ENCODE peak calls at places on chromosome 10, in five cellular contexts. O is fibroblast of lung, A is HL-60, W is cardiac fibroblast, B is bronchial epithelial cell. L is an unnamed sample.

GRCh38 chr10:117609095-117609821 is 66.7 kb downstream of the EMX2 start:
- DNase-seq in W (peak), B (peak), O (no peak), A (no peak), L (peak)

GRCh38 chr10:34299105-34299611 is 515.9 kb downstream of the PARD3 start:
- DNase-seq in B (peak), O (peak), A (no peak), W (peak), L (peak)

GRCh38 chr10:24417053-24417452 is 208.1 kb downstream of the KIAA1217 start:
- DNase-seq in W (no peak), B (no peak), O (no peak), A (no peak), L (no peak)

GRCh38 chr10:73553316-73553715 is 37.8 kb downstream of the USP54 start:
- DNase-seq in O (no peak), B (no peak), W (no peak), A (no peak), L (no peak)

GRCh38 chr10:117441812-117442443 is 66.7 kb upstream of the PDZD8 start:
- DNase-seq in B (peak), A (no peak), W (peak), O (no peak), L (peak)

GRCh38 chr10:87942884-87943527 is 79.6 kb downstream of the PTEN start:
- DNase-seq in O (no peak), B (peak), A (no peak), W (no peak), L (peak)

GRCh38 chr10:94430705-94431104 is 28.4 kb downstream of the TBC1D12 start:
- DNase-seq in A (no peak), O (peak), B (no peak), W (peak), L (no peak)

GRCh38 chr10:27679369-27679897 is 66.2 kb downstream of the MKX start:
- DNase-seq in O (no peak), W (no peak), B (no peak), A (no peak), L (no peak)

GRCh38 chr10:125538947-125539649 is 143.9 kb downstream of the TEX36 start:
- DNase-seq in W (no peak), O (no peak), A (no peak), B (no peak), L (no peak)

GRCh38 chr10:30917790-30918189 is 113.9 kb downstream of the ZNF438 start:
- DNase-seq in W (peak), O (peak), B (no peak), A (no peak), L (no peak)

GRCh38 chr10:89352802-89353201 is 25.0 kb downstream of the IFIT3 start:
- DNase-seq in O (no peak), W (peak), A (no peak), B (no peak), L (no peak)

GRCh38 chr10:62459072-62459471 is 84.9 kb downstream of the ZNF365 start:
- DNase-seq in O (peak), A (no peak), B (no peak), W (peak), L (no peak)

GRCh38 chr10:104331208-104331838 is 6.9 kb downstream of the ITPRIP start:
- DNase-seq in A (no peak), B (peak), W (peak), O (peak), L (peak)

GRCh38 chr10:12308102-12308501 is 41.2 kb upstream of the CAMK1D start:
- DNase-seq in B (no peak), W (no peak), O (no peak), A (no peak), L (no peak)

GRCh38 chr10:71748671-71749191 is 24.6 kb downstream of the VSIR start:
- DNase-seq in W (no peak), A (peak), O (no peak), B (no peak), L (no peak)

GRCh38 chr10:78763651-78764395 is 304.9 kb upstream of the ZMIZ1 start:
- DNase-seq in W (no peak), A (no peak), B (no peak), O (peak), L (peak)

GRCh38 chr10:48332166-48332870 is 25.8 kb downstream of the MAPK8 start:
- DNase-seq in A (no peak), W (no peak), B (no peak), O (no peak), L (peak)

GRCh38 chr10:98202378-98202777 is 65.6 kb downstream of the LOXL4 start:
- DNase-seq in O (no peak), W (no peak), B (no peak), A (no peak), L (no peak)

GRCh38 chr10:126479280-126479679 is 91.0 kb upstream of the ADAM12 start:
- DNase-seq in O (no peak), W (no peak), B (no peak), A (no peak), L (no peak)

GRCh38 chr10:118106426-118106825 is 59.7 kb upstream of the RAB11FIP2 start:
- DNase-seq in W (peak), B (peak), A (no peak), O (peak), L (peak)

GRCh38 chr10:49360271-49361177 is 35.4 kb downstream of the DRGX start:
- DNase-seq in W (no peak), B (no peak), A (peak), O (no peak), L (no peak)

GRCh38 chr10:96271017-96271815 is at the start of gene BLNK:
- DNase-seq in B (peak), A (peak), O (peak), W (no peak), L (peak)

GRCh38 chr10:72509951-72510350 is 115.9 kb downstream of the MICU1 start:
- DNase-seq in B (no peak), O (no peak), A (peak), W (no peak), L (no peak)

GRCh38 chr10:3986407-3987141 is 201.6 kb upstream of the KLF6 start:
- DNase-seq in B (no peak), A (no peak), W (no peak), O (no peak), L (no peak)

GRCh38 chr10:9228770-9229169 is 1174.3 kb downstream of the GATA3 start:
- DNase-seq in B (peak), W (no peak), A (no peak), O (peak), L (peak)

GRCh38 chr10:89337493-89337892 is 9.7 kb downstream of the IFIT3 start:
- DNase-seq in W (peak), B (peak), A (no peak), O (peak), L (peak)

GRCh38 chr10:17805921-17806577 is 3.1 kb upstream of the MRC1 start:
- DNase-seq in A (no peak), W (no peak), B (no peak), O (no peak), L (peak)

GRCh38 chr10:113303747-113304146 is 249.1 kb upstream of the HABP2 start:
- DNase-seq in O (peak), W (peak), A (peak), B (peak), L (peak)

GRCh38 chr10:19929466-19930140 is 113.4 kb downstream of the PLXDC2 start:
- DNase-seq in W (peak), B (peak), A (no peak), O (peak), L (peak)

GRCh38 chr10:51079331-51079730 is 5.0 kb downstream of the PRKG1 start:
- DNase-seq in B (no peak), O (no peak), A (no peak), W (no peak), L (no peak)

GRCh38 chr10:43436291-43437140 is at the start of gene ZNF487:
- DNase-seq in B (peak), W (peak), O (peak), A (peak), L (peak)

GRCh38 chr10:12914111-12914510 is 87.4 kb downstream of the CCDC3 start:
- DNase-seq in B (peak), W (no peak), O (no peak), A (no peak), L (peak)

GRCh38 chr10:72665925-72666324 is 26.0 kb upstream of the MCU start:
- DNase-seq in W (peak), B (peak), O (peak), A (no peak), L (peak)

GRCh38 chr10:1049425-1049958 is 573 bp upstream of the IDI1 start:
- DNase-seq in B (no peak), O (no peak), A (no peak), W (no peak), L (no peak)

GRCh38 chr10:60573342-60573741 is 183.7 kb upstream of the ANK3 start:
- DNase-seq in O (no peak), A (no peak), B (no peak), W (peak), L (no peak)

GRCh38 chr10:125114761-125115391 is 45.5 kb downstream of the CTBP2 start:
- DNase-seq in A (no peak), W (no peak), O (no peak), B (no peak), L (no peak)

GRCh38 chr10:22333667-22334282 is 11.5 kb upstream of the SPAG6 start:
- DNase-seq in W (no peak), O (no peak), B (no peak), A (no peak), L (no peak)

GRCh38 chr10:22333167-22333566 is 12.1 kb upstream of the SPAG6 start:
- DNase-seq in B (no peak), O (no peak), W (no peak), A (no peak), L (no peak)

GRCh38 chr10:22334414-22335203 is 10.7 kb upstream of the SPAG6 start:
- DNase-seq in B (no peak), W (no peak), A (no peak), O (no peak), L (no peak)

GRCh38 chr10:22338260-22338894 is 6.9 kb upstream of the SPAG6 start:
- DNase-seq in O (no peak), A (no peak), B (no peak), W (no peak), L (no peak)

GRCh38 chr10:22335204-22335956 is 9.9 kb upstream of the SPAG6 start:
- DNase-seq in W (peak), O (peak), B (no peak), A (no peak), L (peak)
- TF ChIP-seq CTCF in W (peak), O (no peak), B (peak), A (no peak), L (peak)

GRCh38 chr10:70673929-70674559 is 1.7 kb downstream of the ADAMTS14 start:
- DNase-seq in B (no peak), A (no peak), O (no peak), W (no peak), L (no peak)
- H3K4me3 ChIP-seq in B (no peak), A (no peak), O (peak), W (no peak), L (no peak)

GRCh38 chr10:123284022-123284421 is 129.8 kb downstream of the BUB3 start:
- DNase-seq in B (peak), W (no peak), A (no peak), O (no peak), L (peak)
- TF ChIP-seq CTCF in B (peak), W (no peak), A (no peak), O (no peak), L (peak)

DNA sequence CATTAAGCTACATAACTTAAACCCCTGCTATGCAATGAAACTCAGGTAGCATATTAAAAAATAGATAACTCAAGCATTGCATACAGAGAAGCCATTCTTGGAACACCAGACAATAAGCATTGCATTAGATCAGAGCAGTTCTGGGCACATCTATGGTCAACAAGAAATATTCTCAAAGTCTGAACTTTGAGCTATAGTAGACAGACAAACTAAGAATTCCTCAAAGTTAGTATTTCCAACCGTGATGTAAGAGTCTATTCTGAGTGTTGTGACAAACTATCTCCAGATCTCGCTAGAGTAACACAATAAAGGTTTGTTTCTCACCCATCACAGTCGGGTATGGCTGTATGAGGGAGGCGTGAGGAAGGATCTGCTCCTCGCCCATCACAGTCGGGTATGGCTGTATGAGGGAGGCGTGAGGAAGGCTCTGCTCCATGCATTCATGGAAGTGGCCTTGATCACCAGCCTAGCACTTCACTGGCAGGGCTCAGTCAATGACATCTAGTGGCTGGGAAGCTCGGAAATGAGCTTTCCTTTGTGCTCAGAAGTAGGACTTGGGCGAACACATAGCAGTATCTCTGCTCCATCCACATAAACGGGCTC is 61.6 kb upstream of the ANKRD1 start:
- DNase-seq in O (no peak), B (no peak), W (no peak), A (no peak), L (no peak)
- H3K4me3 ChIP-seq in O (no peak), B (no peak), W (no peak), A (no peak), L (no peak)

DNA sequence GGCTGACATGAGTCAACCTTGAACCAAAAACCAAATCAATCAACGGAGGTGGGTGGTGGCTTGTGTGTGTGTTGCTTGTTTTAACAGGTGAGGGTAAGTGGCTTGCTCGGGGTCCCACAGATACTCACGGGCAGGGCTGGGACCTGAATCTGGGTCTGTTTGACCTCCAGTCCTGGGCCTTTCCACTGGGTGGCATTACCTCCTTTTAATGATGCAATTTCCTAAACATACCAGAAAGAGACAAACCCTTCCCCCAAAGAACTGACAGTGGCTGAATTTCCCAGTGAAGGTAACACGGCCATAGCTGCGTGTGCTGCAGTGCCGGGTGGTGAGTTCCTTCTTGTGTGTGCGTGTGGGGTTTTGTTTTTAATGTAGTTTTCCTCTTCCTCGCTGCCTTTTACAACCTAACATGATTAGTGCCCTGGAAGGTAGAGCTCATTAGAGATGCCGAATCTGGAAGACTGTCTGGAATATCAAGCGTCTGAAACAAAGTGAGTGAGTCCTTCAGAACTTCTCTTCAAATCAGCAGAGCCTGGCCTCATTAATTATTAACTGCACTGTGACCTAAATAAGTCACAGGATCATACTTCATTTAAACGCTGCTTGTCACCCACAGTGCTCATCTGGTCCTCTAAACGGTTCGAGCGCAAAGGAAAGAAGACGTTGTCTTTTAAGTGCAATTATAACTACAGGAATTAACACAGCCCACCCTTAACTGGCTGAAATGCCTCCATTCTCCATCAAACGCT is 166.1 kb upstream of the TCERG1L start:
- DNase-seq in B (no peak), A (no peak), W (no peak), O (no peak), L (no peak)
- TF ChIP-seq CTCF in B (no peak), A (no peak), W (no peak), O (no peak), L (no peak)

GRCh38 chr10:110023785-110024184 is 16.0 kb downstream of the ADD3 start:
- DNase-seq in A (no peak), O (no peak), B (no peak), W (no peak), L (no peak)
- H3K4me3 ChIP-seq in A (no peak), O (no peak), B (no peak), W (no peak), L (no peak)

DNA sequence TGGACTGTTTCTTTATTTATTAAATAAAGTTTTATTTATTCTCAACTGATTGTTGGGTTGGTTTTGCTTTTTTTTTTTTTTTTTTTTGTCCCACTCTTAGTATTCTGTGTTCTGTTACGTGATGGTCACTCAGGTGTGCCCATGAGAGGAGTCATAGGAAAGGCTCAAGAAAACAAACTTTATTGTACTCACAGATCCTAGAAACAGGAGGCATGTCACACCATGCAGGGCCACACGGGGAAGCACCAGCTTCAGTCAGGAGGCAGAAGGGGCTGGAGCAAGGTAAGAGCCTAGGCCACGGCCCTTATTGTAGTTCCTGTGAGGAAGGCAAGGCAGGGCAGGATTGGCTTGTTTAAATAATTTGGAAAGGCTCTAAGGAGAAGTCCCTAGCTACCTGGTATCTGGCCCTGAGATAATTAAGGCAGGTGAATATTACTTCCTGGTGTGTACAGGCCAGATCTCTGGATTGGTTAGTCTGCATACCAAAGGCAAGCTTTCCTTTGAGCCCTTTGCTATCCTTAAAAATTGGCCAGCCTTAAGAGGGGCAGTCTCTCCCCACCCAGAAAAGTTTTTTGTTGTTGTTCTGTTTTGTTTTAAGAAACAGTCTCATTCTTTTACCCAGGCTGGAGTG is 8.3 kb downstream of the ATOH7 start:
- DNase-seq in A (no peak), B (no peak), W (no peak), O (no peak), L (no peak)
- TF ChIP-seq CTCF in A (no peak), B (no peak), W (no peak), O (no peak), L (peak)